ENCODE peak calls at places on chromosomes 6 and 20, in ten cellular contexts. D is left ventricle myocardium inferior; S is CD8-positive, alpha-beta T cell; I is PC-3; L is uterus; Q is brain microvascular endothelial cell; N is WERI-Rb-1; T is fibroblast of lung; A is hepatocyte; E is Peyer's patch. J is an unnamed sample.
A peak's percentile ranks its signal among the peaks of the same experiment; 100 is the strongest.

GRCh38 chr6:36117639-36118549 is 12.4 kb upstream of the MAPK13 start:
- DNase-seq in D (no peak), T (no peak), Q (no peak), I (no peak), E (no peak), L (no peak), S (no peak), A (no peak), N (peak; percentile 30), J (no peak)

GRCh38 chr6:118783931-118784528 is 109.9 kb upstream of the ASF1A start:
- DNase-seq in L (no peak), N (no peak), A (no peak), T (no peak), Q (no peak), S (no peak), D (no peak), E (no peak), I (peak; percentile 68), J (peak; percentile 18)

GRCh38 chr6:7165002-7165735 is 57.4 kb downstream of the RREB1 start:
- DNase-seq in E (no peak), I (no peak), S (no peak), D (no peak), L (no peak), T (peak; percentile 65), N (no peak), Q (no peak), A (peak; percentile 60), J (no peak)

GRCh38 chr6:148746363-148747144 is at the start of gene UST:
- DNase-seq in T (peak; percentile 93), E (peak; percentile 51), L (peak; percentile 93), Q (peak; percentile 90), A (peak; percentile 92), I (peak; percentile 74), D (peak; percentile 85), S (peak; percentile 53), N (peak; percentile 46), J (peak; percentile 92)

GRCh38 chr6:72669324-72669723 is 47.5 kb downstream of the KCNQ5 start:
- DNase-seq in I (no peak), D (no peak), T (no peak), A (no peak), S (no peak), L (no peak), N (peak; percentile 73), Q (no peak), E (no peak), J (no peak)

GRCh38 chr6:77650098-77650663 is 2.7 kb upstream of the MEI4 start:
- DNase-seq in I (no peak), D (peak; percentile 31), T (peak; percentile 1), L (no peak), E (peak; percentile 40), Q (no peak), S (no peak), N (no peak), A (peak; percentile 69), J (no peak)

GRCh38 chr6:91193446-91193845 is 606.6 kb upstream of the MAP3K7 start:
- DNase-seq in A (no peak), N (no peak), D (no peak), E (no peak), I (no peak), Q (no peak), L (no peak), S (no peak), T (no peak), J (no peak)

GRCh38 chr6:40962241-40962640 is 76.8 kb downstream of the UNC5CL start:
- DNase-seq in D (no peak), S (no peak), I (peak; percentile 95), E (no peak), A (no peak), L (no peak), Q (peak; percentile 73), T (peak; percentile 98), N (no peak), J (peak; percentile 65)

GRCh38 chr6:31547727-31548422 is 467 bp downstream of the NFKBIL1 start:
- DNase-seq in T (no peak), S (no peak), A (no peak), I (no peak), Q (no peak), E (no peak), L (no peak), N (no peak), D (no peak), J (no peak)

GRCh38 chr20:36435799-36436541 is 105.3 kb upstream of the MYL9 start:
- DNase-seq in E (peak; percentile 84), Q (peak; percentile 32), L (peak; percentile 72), A (peak; percentile 76), I (peak; percentile 81), D (peak; percentile 71), N (peak; percentile 50), S (peak; percentile 71), T (peak; percentile 44), J (no peak)

GRCh38 chr6:69105288-69105687 is 470.2 kb downstream of the ADGRB3 start:
- DNase-seq in N (no peak), I (no peak), T (no peak), Q (peak; percentile 11), E (no peak), L (no peak), A (no peak), D (no peak), S (no peak), J (no peak)

GRCh38 chr6:161215876-161216615 is 57.8 kb downstream of the AGPAT4 start:
- DNase-seq in I (no peak), D (no peak), T (peak; percentile 87), L (no peak), A (no peak), N (no peak), E (no peak), Q (peak; percentile 50), S (no peak), J (peak; percentile 55)

GRCh38 chr20:475463-476357 is 13.4 kb upstream of the TBC1D20 start:
- DNase-seq in E (no peak), N (no peak), A (no peak), D (no peak), L (no peak), Q (no peak), I (no peak), S (no peak), T (no peak), J (no peak)

GRCh38 chr20:58906894-58907293 is 54.4 kb downstream of the GNAS start:
- DNase-seq in T (peak; percentile 76), I (peak; percentile 20), L (no peak), S (no peak), A (no peak), E (no peak), D (no peak), Q (peak; percentile 25), N (no peak), J (no peak)

GRCh38 chr6:166262738-166263515 is 45.3 kb downstream of the PRR18 start:
- DNase-seq in S (no peak), Q (no peak), T (no peak), E (no peak), L (no peak), D (no peak), N (no peak), I (no peak), A (no peak), J (no peak)
- TF ChIP-seq CTCF in S (no peak), Q (no peak), T (no peak), E (no peak), L (no peak), D (no peak), N (no peak), I (no peak), A (no peak), J (no peak)

GRCh38 chr20:63682384-63683139 is 13.9 kb upstream of the TNFRSF6B start:
- DNase-seq in D (peak; percentile 69), Q (peak; percentile 94), T (peak; percentile 99), S (no peak), A (peak; percentile 81), L (peak; percentile 78), I (peak; percentile 100), E (no peak), N (no peak), J (peak; percentile 91)
- H3K27ac ChIP-seq in D (peak overlapping the region; percentile 90), Q (peak overlapping the region; percentile 55), T (peak overlapping the region; percentile 83), S (no peak overlapping the region), A (peak overlapping the region; percentile 69), L (peak overlapping the region; percentile 82), I (peak overlapping the region; percentile 84), E (peak overlapping the region; percentile 65), N (no peak overlapping the region), J (peak overlapping the region; percentile 97)

GRCh38 chr6:34929241-34929978 is 40.4 kb downstream of the ANKS1A start:
- DNase-seq in T (no peak), D (no peak), Q (no peak), S (no peak), A (no peak), N (no peak), I (no peak), L (no peak), E (no peak), J (no peak)
- TF ChIP-seq CTCF in T (no peak), D (no peak), Q (no peak), S (no peak), A (no peak), N (no peak), I (no peak), L (no peak), E (no peak), J (no peak)

GRCh38 chr6:146911635-146912034 is 292.6 kb upstream of the STXBP5 start:
- DNase-seq in D (no peak), E (no peak), N (no peak), Q (no peak), A (no peak), T (no peak), I (no peak), L (no peak), S (no peak), J (no peak)

GRCh38 chr6:146914563-146915483 is 289.4 kb upstream of the STXBP5 start:
- DNase-seq in D (no peak), A (peak; percentile 74), L (peak; percentile 22), E (no peak), S (no peak), N (no peak), I (peak; percentile 90), T (peak; percentile 98), Q (peak; percentile 94), J (peak; percentile 88)

GRCh38 chr6:146915671-146916127 is 288.5 kb upstream of the STXBP5 start:
- DNase-seq in Q (peak; percentile 48), T (peak; percentile 64), S (no peak), A (no peak), D (no peak), I (peak; percentile 60), N (no peak), E (no peak), L (no peak), J (no peak)

GRCh38 chr6:146912730-146913680 is 291.2 kb upstream of the STXBP5 start:
- DNase-seq in I (no peak), T (peak; percentile 33), Q (no peak), D (no peak), A (no peak), L (no peak), N (no peak), S (no peak), E (no peak), J (no peak)

DNA sequence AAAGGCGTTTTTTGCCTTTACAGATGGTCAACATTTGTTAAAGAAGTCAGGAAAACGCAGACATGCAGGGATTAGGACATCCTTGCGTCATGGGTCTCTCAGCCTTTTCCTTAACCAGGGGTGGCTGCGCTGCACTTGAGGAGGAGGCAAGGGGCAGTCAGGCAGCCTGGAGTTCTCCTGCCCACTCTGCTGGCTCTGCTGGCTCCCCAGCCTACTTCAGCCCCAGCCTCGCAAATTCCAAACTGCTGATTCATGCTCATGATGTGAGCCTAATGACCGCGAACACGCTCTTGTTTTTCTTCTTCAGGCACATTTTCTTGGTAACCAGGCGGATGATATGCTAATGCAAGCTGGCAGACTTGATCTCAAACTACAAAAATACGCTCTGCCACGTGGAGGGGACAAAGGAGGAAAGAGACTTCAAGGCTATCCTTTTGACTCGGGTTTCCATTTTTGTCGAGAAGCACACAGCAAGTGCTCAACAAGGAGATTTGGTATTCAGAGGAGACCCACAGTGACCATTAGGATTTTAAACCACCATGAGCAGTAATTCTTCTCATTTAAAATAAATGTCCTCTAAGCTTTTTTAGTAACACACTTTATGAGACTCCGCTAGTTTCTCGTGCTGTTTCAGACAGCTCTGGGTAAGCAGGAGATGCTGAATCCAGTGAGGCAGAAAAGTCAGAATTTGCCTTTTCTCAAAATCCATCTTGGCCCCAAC is 290.2 kb upstream of the STXBP5 start:
- DNase-seq in A (peak; percentile 91), S (no peak), D (peak; percentile 33), L (peak; percentile 45), I (peak; percentile 93), N (no peak), Q (peak; percentile 99), E (no peak), T (peak; percentile 100), J (peak; percentile 97)
- H3K27ac ChIP-seq in A (peak overlapping the region; percentile 91), S (no peak overlapping the region), D (peak overlapping the region; percentile 79), L (peak overlapping the region; percentile 43), I (peak overlapping the region; percentile 98), N (no peak overlapping the region), Q (peak overlapping the region; percentile 99), E (peak overlapping the region; percentile 36), T (peak overlapping the region; percentile 100), J (peak overlapping the region; percentile 99)